ENCODE peak calls at places on chromosomes 11 and 22, in six cellular contexts. U, J, B, X, R and W are unnamed samples. For H3K4me1, the result is how much of the 10 kb centered on the place peaks cover.

GRCh38 chr22:22547226-22547625 is 11.8 kb downstream of the PRAME start:
- DNase-seq in X (no peak), B (no peak), J (no peak), R (peak), U (no peak), W (no peak)

GRCh38 chr22:26585104-26585790 is 4.7 kb downstream of the TPST2 start:
- DNase-seq in X (no peak), J (no peak), R (no peak), U (no peak), B (peak), W (peak)

GRCh38 chr11:95515379-95515778 is 274.2 kb downstream of the FAM76B start:
- DNase-seq in R (no peak), J (no peak), X (no peak), U (no peak), B (peak), W (no peak)

GRCh38 chr11:75386912-75387311 is 12.4 kb upstream of the RPS3 start:
- DNase-seq in U (no peak), J (no peak), R (no peak), X (peak), B (peak), W (peak)

GRCh38 chr11:12725047-12725862 is 51.0 kb downstream of the TEAD1 start:
- DNase-seq in R (no peak), B (peak), U (no peak), J (no peak), X (no peak), W (no peak)

GRCh38 chr11:118341749-118342489 is 586 bp downstream of the CD3D start:
- DNase-seq in J (no peak), R (no peak), U (peak), B (no peak), X (no peak), W (no peak)

GRCh38 chr22:47933226-47933625 is 1170.8 kb downstream of the TBC1D22A start:
- DNase-seq in B (no peak), J (no peak), U (no peak), R (no peak), X (no peak), W (no peak)

GRCh38 chr22:35684270-35684700 is 33.4 kb upstream of the APOL5 start:
- DNase-seq in X (peak), B (peak), R (peak), J (peak), U (no peak), W (no peak)

GRCh38 chr11:129324533-129325175 is 51.0 kb upstream of the BARX2 start:
- DNase-seq in J (peak), X (peak), U (no peak), B (no peak), R (no peak), W (no peak)

GRCh38 chr22:47918276-47918928 is 1156.0 kb downstream of the TBC1D22A start:
- DNase-seq in X (no peak), R (no peak), J (no peak), U (peak), B (no peak), W (no peak)

GRCh38 chr11:112219476-112220232 is 6.6 kb upstream of the PTS start:
- DNase-seq in U (peak), J (peak), B (peak), X (peak), R (peak), W (peak)

GRCh38 chr11:121419839-121420238 is 32.3 kb upstream of the SORL1 start:
- DNase-seq in R (no peak), J (no peak), U (no peak), X (no peak), B (no peak), W (no peak)

GRCh38 chr11:118615282-118615979 is 8.0 kb downstream of the PHLDB1 start:
- DNase-seq in B (peak), R (no peak), J (peak), X (no peak), U (no peak), W (no peak)

GRCh38 chr11:104254347-104254746 is 90.4 kb upstream of the PDGFD start:
- DNase-seq in X (peak), J (peak), R (peak), U (no peak), B (peak), W (peak)

GRCh38 chr11:61954106-61955030 is 4.2 kb downstream of the BEST1 start:
- DNase-seq in R (peak), B (no peak), J (no peak), U (peak), X (no peak), W (no peak)

GRCh38 chr11:43547900-43548381 is 132.6 kb upstream of the HSD17B12 start:
- DNase-seq in X (no peak), U (no peak), J (peak), B (no peak), R (peak), W (no peak)

GRCh38 chr11:128733440-128734115 is 39.7 kb downstream of the FLI1 start:
- DNase-seq in B (peak), U (peak), J (peak), X (no peak), R (no peak), W (peak)

GRCh38 chr11:128507936-128508335 is 79.4 kb downstream of the ETS1 start:
- DNase-seq in J (no peak), R (no peak), X (no peak), B (no peak), U (no peak), W (no peak)

GRCh38 chr22:44943701-44944324 is 66.0 kb downstream of the PHF21B start:
- DNase-seq in X (no peak), U (no peak), B (no peak), R (no peak), J (no peak), W (no peak)

GRCh38 chr11:119714590-119714989 is 14.4 kb downstream of the NECTIN1 start:
- DNase-seq in X (no peak), J (no peak), R (no peak), B (no peak), U (no peak), W (no peak)

GRCh38 chr11:119712006-119712405 is 17.0 kb downstream of the NECTIN1 start:
- DNase-seq in U (no peak), R (no peak), J (no peak), X (no peak), B (no peak), W (no peak)

GRCh38 chr11:119713361-119714040 is 15.5 kb downstream of the NECTIN1 start:
- DNase-seq in B (no peak), U (no peak), R (no peak), J (no peak), X (no peak), W (no peak)

GRCh38 chr11:119712459-119713360 is 16.3 kb downstream of the NECTIN1 start:
- DNase-seq in X (no peak), J (no peak), U (no peak), B (no peak), R (no peak), W (no peak)

DNA sequence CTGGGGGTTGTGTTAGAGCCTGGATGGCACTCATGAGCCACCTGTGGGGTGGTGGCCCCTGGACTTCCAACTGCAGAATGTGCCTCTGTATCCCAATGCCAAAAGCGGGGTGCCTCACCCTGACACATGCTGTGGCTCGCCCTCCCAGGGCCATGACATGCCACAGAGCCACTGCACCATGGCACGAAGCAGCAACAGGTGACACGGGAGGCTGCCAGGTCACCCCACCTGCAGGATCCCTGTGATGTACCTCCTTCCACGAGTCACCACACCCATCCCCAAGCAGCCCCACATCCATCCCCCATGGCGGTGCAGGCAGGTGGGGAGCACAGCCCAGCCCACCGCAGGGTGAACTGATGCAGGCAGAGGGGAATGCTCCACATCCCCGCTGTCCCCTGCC is 14.8 kb downstream of the NECTIN1 start:
- DNase-seq in B (no peak), X (no peak), J (no peak), U (no peak), R (no peak), W (no peak)
- H3K4me1 ChIP-seq in B (under half), X (under half), J (under half), U (under half), R (under half), W (under half)

GRCh38 chr11:19985106-19985505 is 175.2 kb downstream of the DBX1 start:
- DNase-seq in U (no peak), B (peak), J (no peak), X (no peak), R (no peak), W (peak)

GRCh38 chr11:19992162-19992561 is 168.1 kb downstream of the DBX1 start:
- DNase-seq in J (no peak), B (no peak), X (no peak), R (no peak), U (no peak), W (no peak)

GRCh38 chr11:19989191-19989590 is 171.1 kb downstream of the DBX1 start:
- DNase-seq in R (no peak), B (peak), U (no peak), X (no peak), J (no peak), W (no peak)

GRCh38 chr11:19987243-19987870 is 172.9 kb downstream of the DBX1 start:
- DNase-seq in B (peak), U (no peak), X (no peak), R (no peak), J (no peak), W (no peak)

GRCh38 chr11:19988598-19988997 is 171.7 kb downstream of the DBX1 start:
- DNase-seq in X (no peak), R (no peak), J (peak), B (peak), U (no peak), W (peak)
- H3K27ac ChIP-seq in X (no peak), R (no peak), J (no peak), B (peak), U (no peak), W (no peak)

GRCh38 chr11:100825610-100826009 is 138.5 kb downstream of the ARHGAP42 start:
- DNase-seq in X (no peak), U (no peak), B (no peak), R (no peak), J (no peak), W (peak)

GRCh38 chr11:100830295-100830694 is 143.2 kb downstream of the ARHGAP42 start:
- DNase-seq in J (peak), B (peak), R (no peak), X (no peak), U (no peak), W (no peak)

GRCh38 chr11:100831929-100832480 is 144.9 kb downstream of the ARHGAP42 start:
- DNase-seq in X (no peak), J (peak), U (no peak), R (no peak), B (no peak), W (no peak)

GRCh38 chr11:100830978-100831732 is 144.1 kb downstream of the ARHGAP42 start:
- DNase-seq in B (peak), X (no peak), R (no peak), U (no peak), J (no peak), W (peak)

DNA sequence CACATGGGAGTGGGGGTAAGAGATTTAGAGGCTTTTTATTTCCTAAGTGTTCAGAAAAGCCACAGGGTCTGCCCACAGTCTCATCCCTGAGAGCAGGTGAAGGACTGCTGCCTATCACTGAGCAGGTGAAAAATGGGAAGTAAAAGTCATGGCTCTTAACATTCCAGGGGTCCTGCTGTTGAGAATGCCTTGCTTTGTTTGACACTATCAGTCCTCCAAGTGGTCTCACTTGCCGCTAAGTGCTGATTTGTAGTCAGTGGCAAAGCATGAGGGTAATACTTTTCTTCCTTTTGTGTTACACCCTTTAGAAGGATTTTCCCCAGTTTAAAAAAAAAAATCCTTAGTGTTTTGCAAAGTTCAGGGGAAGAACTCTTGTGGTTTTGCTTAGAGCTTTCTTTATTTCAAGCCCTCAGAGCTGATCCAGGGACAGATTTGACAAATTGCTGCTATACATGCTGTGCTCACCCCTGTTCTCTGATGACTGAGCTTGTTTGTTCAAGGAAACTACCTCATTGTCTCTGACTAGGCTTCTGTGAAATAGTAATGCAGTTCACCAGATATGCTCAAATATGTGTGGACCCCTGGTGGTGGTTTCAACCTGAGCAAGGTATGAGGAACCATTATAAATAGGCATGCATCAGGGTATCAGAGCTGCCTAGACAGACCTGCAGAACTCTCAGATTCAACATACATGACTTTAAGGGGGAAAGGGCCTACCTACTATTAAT is 141.0 kb downstream of the ARHGAP42 start:
- DNase-seq in R (peak), X (no peak), J (peak), B (peak), U (no peak), W (peak)
- TF ChIP-seq CTCF in R (peak), X (no peak), J (peak), B (peak), U (no peak), W (peak)

GRCh38 chr22:46054091-46054877 is 77.3 kb upstream of the WNT7B start:
- DNase-seq in B (peak), U (peak), X (peak), J (peak), R (peak), W (no peak)

GRCh38 chr22:46055176-46055850 is 78.4 kb upstream of the WNT7B start:
- DNase-seq in U (no peak), B (peak), X (peak), J (peak), R (no peak), W (no peak)

GRCh38 chr22:46055851-46056168 is 78.8 kb upstream of the WNT7B start:
- DNase-seq in B (no peak), J (no peak), R (no peak), X (no peak), U (no peak), W (no peak)

GRCh38 chr22:46053563-46054090 is 76.7 kb upstream of the WNT7B start:
- DNase-seq in R (no peak), B (peak), U (peak), X (peak), J (no peak), W (no peak)

DNA sequence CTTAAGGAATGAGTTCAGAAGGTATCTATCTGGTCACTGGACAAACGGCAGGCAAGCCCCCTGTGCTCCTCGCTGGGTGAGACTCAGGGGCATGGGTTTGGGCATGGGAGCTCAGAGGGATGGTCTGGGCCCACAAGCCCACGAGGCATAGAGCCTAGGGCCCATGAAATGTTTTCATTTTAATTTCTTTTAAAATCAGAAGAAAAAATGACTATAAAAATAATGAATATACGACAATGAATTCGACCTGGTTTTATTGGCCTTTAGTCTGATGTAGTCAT is 77.9 kb upstream of the WNT7B start:
- DNase-seq in X (no peak), J (no peak), U (no peak), R (no peak), B (peak), W (no peak)
- H3K4me1 ChIP-seq in X (under half), J (under half), U (half or more), R (under half), B (under half), W (under half)